ENCODE peak calls at places on chromosome 20, in eight cellular contexts. T, Y, Z, H, M, F, N and E are unnamed samples.

GRCh38 chr20:63740070-63740500 is 509 bp downstream of the SLC2A4RG start:
- DNase-seq in N (peak; percentile 22), H (peak; percentile 67), Y (peak; percentile 65), T (peak; percentile 63), Z (peak; percentile 31), F (peak; percentile 34), M (peak; percentile 76), E (peak; percentile 86)

GRCh38 chr20:48047453-48047852 is 262.2 kb upstream of the SULF2 start:
- DNase-seq in F (no peak), M (no peak), T (no peak), N (no peak), Y (no peak), H (no peak), Z (no peak), E (no peak)

GRCh38 chr20:19932170-19932667 is 84.9 kb upstream of the NAA20 start:
- DNase-seq in M (no peak), F (no peak), Y (no peak), N (peak; percentile 87), H (no peak), T (peak; percentile 21), Z (peak; percentile 82), E (no peak)

GRCh38 chr20:4740774-4741431 is 19.2 kb downstream of the PRND start:
- DNase-seq in T (peak; percentile 56), N (peak; percentile 32), Y (peak; percentile 59), Z (peak; percentile 65), H (peak; percentile 38), M (peak; percentile 76), F (peak; percentile 50), E (peak; percentile 51)

GRCh38 chr20:46348231-46348803 is 40.0 kb upstream of the CDH22 start:
- DNase-seq in H (no peak), N (peak; percentile 55), T (peak; percentile 71), M (no peak), F (no peak), Z (peak; percentile 75), Y (no peak), E (no peak)

GRCh38 chr20:25496968-25497401 is 88.3 kb downstream of the NINL start:
- DNase-seq in H (peak; percentile 23), M (no peak), N (peak; percentile 8), F (peak; percentile 93), T (peak; percentile 58), Z (no peak), Y (no peak), E (no peak)

GRCh38 chr20:63344616-63345327 is 16.4 kb downstream of the CHRNA4 start:
- DNase-seq in Z (no peak), M (no peak), Y (no peak), T (no peak), F (no peak), N (no peak), H (no peak), E (no peak)

GRCh38 chr20:8050117-8050837 is 30.7 kb upstream of the TMX4 start:
- DNase-seq in Z (no peak), Y (no peak), T (no peak), H (no peak), M (no peak), N (no peak), F (no peak), E (no peak)

GRCh38 chr20:31608256-31608980 is 3.3 kb downstream of the ID1 start:
- DNase-seq in Z (peak; percentile 78), N (peak; percentile 79), H (peak; percentile 99), M (no peak), Y (no peak), F (peak; percentile 21), T (peak; percentile 92), E (no peak)

GRCh38 chr20:54040528-54040927 is 29.9 kb downstream of the BCAS1 start:
- DNase-seq in Y (no peak), H (no peak), N (no peak), Z (no peak), M (no peak), F (no peak), T (no peak), E (no peak)

GRCh38 chr20:9401381-9401780 is 113.0 kb upstream of the LAMP5 start:
- DNase-seq in T (no peak), Y (no peak), F (no peak), H (no peak), Z (no peak), N (no peak), M (no peak), E (no peak)

GRCh38 chr20:4026093-4026601 is 10.8 kb upstream of the RNF24 start:
- DNase-seq in T (peak; percentile 57), F (no peak), H (no peak), N (peak; percentile 68), Z (peak; percentile 79), M (no peak), Y (no peak), E (no peak)

GRCh38 chr20:63037669-63038268 is 31.0 kb upstream of the BHLHE23 start:
- DNase-seq in M (peak; percentile 40), Z (no peak), H (no peak), N (no peak), Y (no peak), T (no peak), F (no peak), E (no peak)

GRCh38 chr20:10595985-10596384 is 77.8 kb downstream of the JAG1 start:
- DNase-seq in F (no peak), H (no peak), M (no peak), Z (no peak), N (no peak), Y (no peak), T (no peak), E (no peak)

GRCh38 chr20:40654876-40655275 is 34.2 kb downstream of the MAFB start:
- DNase-seq in Y (no peak), M (no peak), H (no peak), Z (peak; percentile 75), T (no peak), F (no peak), N (peak; percentile 16), E (no peak)

GRCh38 chr20:45337367-45338120 is 10.7 kb downstream of the SDC4 start:
- DNase-seq in M (no peak), T (peak; percentile 97), N (peak; percentile 96), Y (no peak), F (no peak), H (peak; percentile 71), Z (peak; percentile 93), E (no peak)

GRCh38 chr20:31835977-31836852 is 9.2 kb downstream of the FOXS1 start:
- DNase-seq in Y (peak; percentile 71), M (no peak), Z (peak; percentile 95), T (peak; percentile 98), F (peak; percentile 95), H (peak; percentile 97), N (peak; percentile 93), E (no peak)

GRCh38 chr20:8443464-8444072 is 311.5 kb downstream of the PLCB1 start:
- DNase-seq in Z (no peak), Y (no peak), H (no peak), M (no peak), N (no peak), F (no peak), T (no peak), E (no peak)

GRCh38 chr20:13703265-13703664 is 64.5 kb upstream of the TASP1 start:
- DNase-seq in Z (no peak), F (no peak), Y (no peak), H (no peak), M (no peak), T (no peak), N (no peak), E (no peak)

GRCh38 chr20:41167481-41168253 is 30.3 kb downstream of the PLCG1 start:
- DNase-seq in Y (no peak), T (no peak), H (no peak), F (no peak), M (peak; percentile 13), Z (no peak), N (no peak), E (no peak)

GRCh38 chr20:63301671-63302070 is 8.7 kb downstream of the COL20A1 start:
- DNase-seq in M (no peak), N (no peak), Y (no peak), H (no peak), Z (no peak), F (no peak), T (no peak), E (no peak)

GRCh38 chr20:38317422-38317821 is 13.5 kb downstream of the BPI start:
- DNase-seq in Z (no peak), Y (no peak), M (no peak), H (no peak), F (no peak), T (no peak), N (no peak), E (no peak)

GRCh38 chr20:61771805-61772350 is 293.8 kb downstream of the TAF4 start:
- DNase-seq in N (no peak), F (no peak), Z (no peak), Y (no peak), H (no peak), T (no peak), M (no peak), E (no peak)

GRCh38 chr20:51562334-51563140 is 20.0 kb upstream of the NFATC2 start:
- DNase-seq in Z (peak; percentile 90), F (no peak), H (peak; percentile 50), M (peak; percentile 49), T (peak; percentile 98), N (peak; percentile 86), Y (peak; percentile 36), E (peak; percentile 38)

GRCh38 chr20:24102290-24102689 is 113.7 kb upstream of the GGTLC1 start:
- DNase-seq in H (peak; percentile 6), F (peak; percentile 33), Z (peak; percentile 24), N (no peak), T (no peak), Y (no peak), M (no peak), E (no peak)

GRCh38 chr20:19949195-19949867 is 67.8 kb upstream of the NAA20 start:
- DNase-seq in N (no peak), T (no peak), M (no peak), F (no peak), Z (no peak), Y (no peak), H (no peak), E (no peak)

GRCh38 chr20:8812818-8813217 is 256.1 kb upstream of the PLCB4 start:
- DNase-seq in T (no peak), F (no peak), N (no peak), H (no peak), Z (no peak), Y (no peak), M (no peak), E (no peak)

GRCh38 chr20:32767418-32768198 is 5.4 kb downstream of the DNMT3B start:
- DNase-seq in Y (no peak), H (no peak), Z (no peak), M (no peak), T (no peak), N (no peak), F (no peak), E (no peak)

GRCh38 chr20:1468117-1468624 is 1.5 kb upstream of the NSFL1C start:
- DNase-seq in T (no peak), F (no peak), N (no peak), M (no peak), Y (no peak), H (no peak), Z (no peak), E (no peak)

GRCh38 chr20:19495905-19496703 is 262.0 kb upstream of the RIN2 start:
- DNase-seq in M (no peak), H (no peak), N (no peak), Y (no peak), T (no peak), Z (peak; percentile 2), F (no peak), E (no peak)

GRCh38 chr20:64113796-64114355 is 6.5 kb upstream of the NPBWR2 start:
- DNase-seq in H (peak; percentile 3), F (no peak), T (no peak), Z (no peak), M (no peak), N (no peak), Y (no peak), E (peak; percentile 10)

GRCh38 chr20:58893355-58894151 is 41.0 kb downstream of the GNAS start:
- DNase-seq in H (no peak), Y (no peak), Z (no peak), M (peak; percentile 53), N (peak; percentile 35), F (no peak), T (no peak), E (no peak)

GRCh38 chr20:8082025-8082424 is 50.0 kb upstream of the PLCB1 start:
- DNase-seq in Z (peak; percentile 64), M (no peak), F (peak; percentile 11), Y (no peak), T (no peak), N (peak; percentile 63), H (no peak), E (no peak)

GRCh38 chr20:33062105-33062629 is 8.5 kb downstream of the BPIFB3 start:
- DNase-seq in F (no peak), H (no peak), M (no peak), Y (no peak), N (no peak), T (no peak), Z (no peak), E (no peak)